ENCODE peak calls at places on chromosomes 1 and 21, in ten cellular contexts. F is NB4, H is HCT116, I is K562, D is ovary, X is GM12892, O is prostate gland, N is stomach, Z is vagina, V is uterus. M is an unnamed sample.

GRCh38 chr1:18107671-18108312 is at the start of gene IGSF21:
- DNase-seq in F (no peak), H (no peak), I (no peak), D (no peak), X (no peak), O (no peak), N (no peak), Z (no peak), V (no peak), M (no peak)

GRCh38 chr1:230026139-230026538 is 40.9 kb upstream of the GALNT2 start:
- DNase-seq in F (no peak), H (no peak), I (no peak), D (no peak), X (no peak), O (no peak), N (no peak), Z (no peak), V (no peak), M (no peak)

GRCh38 chr21:46307625-46308024 is 16.0 kb downstream of the C21orf58 start:
- DNase-seq in F (no peak), H (no peak), I (no peak), D (no peak), X (no peak), O (no peak), N (no peak), Z (no peak), V (no peak), M (peak; percentile 66)

GRCh38 chr1:27600500-27601175 is 3.3 kb downstream of the AHDC1 start:
- DNase-seq in F (peak; percentile 86), H (no peak), I (no peak), D (peak; percentile 56), X (no peak), O (no peak), N (no peak), Z (no peak), V (peak; percentile 44), M (no peak)

GRCh38 chr1:17307946-17308345 is at the start of gene PADI4:
- DNase-seq in F (peak; percentile 75), H (no peak), I (peak; percentile 74), D (no peak), X (no peak), O (no peak), N (no peak), Z (no peak), V (no peak), M (no peak)

GRCh38 chr1:156640842-156641706 is 843 bp upstream of the BCAN start:
- DNase-seq in F (no peak), H (no peak), I (no peak), D (no peak), X (no peak), O (no peak), N (no peak), Z (no peak), V (no peak), M (no peak)

GRCh38 chr1:21381354-21381753 is 58.6 kb upstream of the NBPF3 start:
- DNase-seq in F (no peak), H (no peak), I (peak; percentile 36), D (no peak), X (no peak), O (no peak), N (no peak), Z (no peak), V (no peak), M (no peak)

GRCh38 chr1:5297199-5297877 is 642.9 kb downstream of the AJAP1 start:
- DNase-seq in F (no peak), H (no peak), I (no peak), D (peak; percentile 31), X (no peak), O (no peak), N (no peak), Z (no peak), V (no peak), M (no peak)

GRCh38 chr1:244969355-244970235 is 105.3 kb upstream of the HNRNPU start:
- DNase-seq in F (peak; percentile 90), H (peak; percentile 40), I (no peak), D (peak; percentile 81), X (peak; percentile 7), O (peak; percentile 63), N (peak; percentile 72), Z (peak; percentile 91), V (peak; percentile 84), M (peak; percentile 89)

DNA sequence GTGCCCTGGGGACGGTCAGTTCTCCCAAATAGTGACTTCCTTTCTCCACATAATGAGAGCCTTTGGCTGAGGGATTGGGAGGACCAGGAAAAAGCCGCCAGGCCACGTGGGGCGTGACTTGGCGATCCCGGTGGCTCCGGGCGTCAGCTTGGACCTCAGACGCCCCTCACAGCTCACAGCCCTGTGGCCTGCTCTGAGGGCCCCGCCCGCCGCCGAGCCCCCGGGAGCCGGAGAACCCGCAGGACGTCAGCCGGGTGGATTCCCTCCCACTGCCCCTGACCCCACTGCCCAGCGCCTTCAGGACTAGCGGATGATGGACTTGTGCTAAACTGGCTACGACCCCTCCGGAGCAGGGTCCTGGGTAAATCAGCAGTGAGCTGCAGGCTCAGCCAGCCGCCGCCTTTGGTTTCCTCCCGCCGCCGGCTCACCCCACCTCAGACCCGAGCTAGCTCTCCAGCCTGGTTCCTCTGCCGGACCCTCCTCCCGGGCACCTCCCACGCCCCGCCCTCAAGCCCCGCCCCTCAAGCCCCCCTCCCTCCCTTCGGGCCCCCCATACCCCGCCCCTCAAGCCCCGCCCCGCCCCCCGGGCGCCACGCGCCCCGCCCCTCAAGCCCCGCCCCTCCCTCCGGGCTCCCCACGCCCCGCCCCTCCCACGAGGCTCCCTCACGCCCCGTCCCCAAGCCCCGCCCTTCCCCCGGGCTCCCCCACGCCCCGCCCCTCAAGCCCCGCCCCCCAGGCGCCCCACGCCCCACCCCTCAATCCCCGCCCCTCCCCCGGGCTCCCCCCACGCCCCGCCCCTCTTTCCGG is 10.0 kb upstream of the FAAP20 start:
- DNase-seq in F (peak; percentile 83), H (no peak), I (peak; percentile 99), D (peak; percentile 91), X (peak; percentile 93), O (no peak), N (peak; percentile 64), Z (no peak), V (peak; percentile 86), M (peak; percentile 88)
- TF ChIP-seq POLR2A in F (no peak), H (no peak), I (peak; percentile 67), D (peak; percentile 53), X (no peak), O (peak; percentile 59), N (no peak), Z (no peak), V (peak; percentile 67), M (no peak)

DNA sequence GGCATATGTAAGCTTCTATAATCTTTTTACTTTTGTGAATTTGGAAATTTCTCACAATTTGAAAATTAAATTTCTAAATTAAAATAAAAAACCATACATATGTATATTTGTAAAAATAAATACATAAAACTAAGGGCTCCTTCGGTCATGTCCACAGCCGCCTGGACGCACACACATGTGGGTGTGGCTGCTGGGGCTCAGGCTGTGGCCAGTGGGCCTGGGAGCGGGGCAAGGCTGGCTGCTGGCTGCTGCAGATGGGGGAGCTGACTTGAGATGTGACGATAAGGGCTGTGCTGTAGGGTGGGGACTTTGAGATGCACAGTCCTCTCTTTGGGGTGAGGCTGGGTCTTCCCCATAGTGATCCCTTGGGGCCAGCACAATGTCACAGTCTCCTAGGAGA is 4.8 kb downstream of the RER1 start:
- DNase-seq in F (peak; percentile 43), H (no peak), I (peak; percentile 45), D (no peak), X (no peak), O (no peak), N (no peak), Z (no peak), V (no peak), M (peak; percentile 81)
- TF ChIP-seq POLR2A in F (no peak), H (no peak), I (no peak), D (no peak), X (no peak), O (no peak), N (no peak), Z (no peak), V (no peak), M (no peak)

GRCh38 chr1:233328661-233329498 is 1.4 kb downstream of the MAP3K21 start:
- DNase-seq in F (peak; percentile 60), H (no peak), I (no peak), D (peak; percentile 22), X (no peak), O (no peak), N (peak; percentile 29), Z (no peak), V (no peak), M (no peak)

GRCh38 chr1:233323724-233324123 is 3.8 kb upstream of the MAP3K21 start:
- DNase-seq in F (no peak), H (no peak), I (no peak), D (no peak), X (no peak), O (no peak), N (no peak), Z (no peak), V (no peak), M (no peak)

GRCh38 chr1:233327938-233328660 is 575 bp downstream of the MAP3K21 start:
- DNase-seq in F (peak; percentile 49), H (no peak), I (peak; percentile 38), D (peak; percentile 20), X (peak; percentile 14), O (peak; percentile 7), N (peak; percentile 51), Z (no peak), V (no peak), M (no peak)

GRCh38 chr1:233326319-233326994 is 1.1 kb upstream of the MAP3K21 start:
- DNase-seq in F (no peak), H (no peak), I (no peak), D (peak; percentile 19), X (no peak), O (no peak), N (no peak), Z (no peak), V (peak; percentile 15), M (no peak)

DNA sequence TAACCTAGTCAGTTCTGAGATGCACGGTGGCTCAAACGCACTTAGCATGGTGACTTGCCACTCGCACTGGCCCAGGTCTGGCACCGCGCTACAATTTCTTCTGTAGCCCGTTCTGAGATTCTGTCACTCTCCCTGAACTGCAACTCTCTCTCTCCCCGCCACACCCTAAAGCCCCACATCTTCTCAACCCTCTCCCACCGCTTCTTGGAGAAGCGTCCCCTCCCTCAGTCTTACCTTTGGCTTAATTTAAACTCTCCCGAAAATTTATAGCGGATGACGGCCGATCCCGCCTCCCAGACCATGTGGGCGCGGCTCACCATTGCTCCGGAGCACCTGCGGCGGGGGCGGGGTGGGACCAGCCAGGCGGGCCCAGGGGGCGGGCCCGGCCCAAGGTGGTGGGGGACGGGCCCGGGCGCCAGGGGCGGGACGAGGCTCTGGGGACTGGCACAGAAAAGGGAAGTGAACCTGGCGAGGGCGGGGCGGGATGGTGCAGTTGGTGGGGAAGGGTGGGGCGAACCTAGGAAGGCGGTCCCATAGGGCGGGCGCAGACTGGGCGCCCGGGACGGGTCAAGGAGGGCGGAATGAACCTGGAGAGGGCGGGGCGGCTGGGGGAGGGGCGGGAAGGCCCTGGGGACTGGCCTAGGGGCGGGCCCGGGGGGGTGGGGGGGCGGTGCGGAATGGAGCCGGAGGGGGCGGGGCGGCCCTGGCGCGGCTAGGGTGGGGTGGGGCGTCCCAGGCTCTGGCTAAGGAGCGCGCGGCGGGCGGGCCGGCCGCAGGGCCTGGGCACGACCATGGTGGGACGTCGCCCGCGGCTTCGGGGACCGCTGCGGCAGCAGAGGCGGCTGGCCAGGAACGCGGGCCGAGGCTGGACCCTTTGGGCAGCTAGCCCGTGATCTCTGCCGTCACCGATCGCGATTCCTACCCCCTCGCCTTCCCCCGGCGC is at the start of gene MAP3K21:
- DNase-seq in F (peak; percentile 96), H (peak; percentile 95), I (peak; percentile 95), D (peak; percentile 58), X (peak; percentile 59), O (peak; percentile 95), N (peak; percentile 98), Z (no peak), V (peak; percentile 61), M (peak; percentile 43)
- TF ChIP-seq POLR2A in F (peak; percentile 54), H (peak; percentile 48), I (no peak), D (no peak), X (no peak), O (peak; percentile 81), N (no peak), Z (no peak), V (no peak), M (no peak)

GRCh38 chr1:7953850-7954609 is 7.5 kb upstream of the PARK7 start:
- DNase-seq in F (peak; percentile 99), H (peak; percentile 86), I (peak; percentile 92), D (peak; percentile 94), X (peak; percentile 77), O (peak; percentile 85), N (peak; percentile 96), Z (peak; percentile 92), V (peak; percentile 93), M (peak; percentile 92)
- TF ChIP-seq POLR2A in F (peak; percentile 87), H (peak; percentile 67), I (peak; percentile 89), D (peak; percentile 70), X (peak; percentile 88), O (peak; percentile 58), N (no peak), Z (no peak), V (peak; percentile 70), M (peak; percentile 87)

M was measured in erythroblast.